ENCODE peak calls at places on chromosomes 1 and 21, in ten cellular contexts. W, P, S, Q, M, J, L, H, X and E are unnamed samples.

GRCh38 chr1:41856361-41857285 is 62.1 kb downstream of the HIVEP3 start:
- DNase-seq in W (no peak), P (no peak), S (no peak), Q (no peak), M (no peak), J (peak; percentile 67), L (no peak), H (no peak), X (no peak), E (no peak)

GRCh38 chr1:154207262-154207661 is 1.1 kb upstream of the CFAP141 start:
- DNase-seq in W (no peak), P (no peak), S (no peak), Q (no peak), M (peak; percentile 34), J (no peak), L (no peak), H (no peak), X (no peak), E (no peak)

GRCh38 chr21:27426196-27426595 is 459.3 kb upstream of the ADAMTS5 start:
- DNase-seq in W (no peak), P (no peak), S (no peak), Q (no peak), M (no peak), J (no peak), L (no peak), H (no peak), X (no peak), E (no peak)

GRCh38 chr1:27357281-27358037 is 9.3 kb downstream of the MAP3K6 start:
- DNase-seq in W (peak; percentile 11), P (peak; percentile 65), S (peak; percentile 56), Q (peak; percentile 68), M (peak; percentile 82), J (peak; percentile 85), L (no peak), H (no peak), X (peak; percentile 83), E (peak; percentile 32)

GRCh38 chr1:32701951-32702598 is 495 bp downstream of the SYNC start:
- DNase-seq in W (no peak), P (no peak), S (peak; percentile 53), Q (no peak), M (peak; percentile 48), J (peak; percentile 24), L (no peak), H (no peak), X (no peak), E (peak; percentile 15)

GRCh38 chr1:235325139-235325538 is 2.8 kb downstream of the ARID4B start:
- DNase-seq in W (no peak), P (no peak), S (no peak), Q (no peak), M (no peak), J (no peak), L (no peak), H (no peak), X (no peak), E (no peak)

GRCh38 chr21:26843912-26844257 is 1.3 kb downstream of the ADAMTS1 start:
- DNase-seq in W (peak; percentile 31), P (peak; percentile 12), S (peak; percentile 47), Q (no peak), M (peak; percentile 35), J (peak; percentile 20), L (no peak), H (no peak), X (no peak), E (peak; percentile 48)

GRCh38 chr21:41573902-41574690 is 66.1 kb upstream of the TMPRSS2 start:
- DNase-seq in W (no peak), P (no peak), S (no peak), Q (no peak), M (no peak), J (no peak), L (no peak), H (no peak), X (no peak), E (no peak)

GRCh38 chr1:108016451-108016920 is 51.5 kb upstream of the VAV3 start:
- DNase-seq in W (no peak), P (no peak), S (peak; percentile 93), Q (no peak), M (peak; percentile 86), J (peak; percentile 47), L (no peak), H (no peak), X (no peak), E (no peak)

GRCh38 chr1:101137144-101138126 is 99.4 kb upstream of the S1PR1 start:
- DNase-seq in W (no peak), P (no peak), S (no peak), Q (no peak), M (no peak), J (peak; percentile 62), L (no peak), H (no peak), X (no peak), E (no peak)

GRCh38 chr1:157776971-157777386 is at the start of gene FCRL2:
- DNase-seq in W (no peak), P (no peak), S (no peak), Q (no peak), M (peak; percentile 57), J (no peak), L (no peak), H (no peak), X (no peak), E (no peak)

GRCh38 chr1:223534677-223535076 is 130.8 kb downstream of the CAPN8 start:
- DNase-seq in W (no peak), P (no peak), S (no peak), Q (no peak), M (no peak), J (no peak), L (no peak), H (no peak), X (no peak), E (no peak)

GRCh38 chr1:42035205-42035829 is 116.6 kb upstream of the HIVEP3 start:
- DNase-seq in W (peak; percentile 49), P (no peak), S (peak; percentile 50), Q (no peak), M (peak; percentile 96), J (peak; percentile 71), L (no peak), H (peak; percentile 9), X (peak; percentile 51), E (peak; percentile 75)

GRCh38 chr1:110212165-110213142 is 2.3 kb downstream of the KCNC4 start:
- DNase-seq in W (no peak), P (no peak), S (no peak), Q (no peak), M (peak; percentile 29), J (no peak), L (no peak), H (no peak), X (no peak), E (no peak)

GRCh38 chr1:58727363-58727762 is 27.5 kb upstream of the MYSM1 start:
- DNase-seq in W (no peak), P (no peak), S (peak; percentile 22), Q (no peak), M (peak; percentile 60), J (peak; percentile 81), L (no peak), H (peak; percentile 75), X (no peak), E (no peak)